ENCODE peak calls at places on chromosomes 1 and 21, in five cellular contexts. T is right cardiac atrium, Y is SJSA1, K is lower lobe of right lung, M is brain microvascular endothelial cell. G is an unnamed sample. For H3K27me3, the result is how much of the 10 kb centered on the place peaks cover.

GRCh38 chr1:28112388-28113311 is 24.2 kb upstream of the EYA3 start:
- DNase-seq in T (no peak), Y (peak), K (peak), M (peak), G (no peak)

GRCh38 chr1:159168043-159168442 is 3.4 kb upstream of the CADM3 start:
- DNase-seq in T (no peak), Y (no peak), K (no peak), M (no peak), G (no peak)

GRCh38 chr21:44043613-44044012 is 31.5 kb downstream of the TRAPPC10 start:
- DNase-seq in T (no peak), Y (no peak), K (no peak), M (no peak), G (no peak)

GRCh38 chr1:41955461-41956159 is 36.9 kb upstream of the HIVEP3 start:
- DNase-seq in T (no peak), Y (peak), K (no peak), M (peak), G (no peak)

GRCh38 chr1:108877324-108877812 is 583 bp downstream of the GPSM2 start:
- DNase-seq in T (no peak), Y (no peak), K (no peak), M (peak), G (no peak)

GRCh38 chr1:99808391-99809115 is 41.6 kb upstream of the AGL start:
- DNase-seq in T (no peak), Y (peak), K (no peak), M (peak), G (no peak)

GRCh38 chr1:179021873-179022272 is 3.8 kb upstream of the FAM20B start:
- DNase-seq in T (peak), Y (no peak), K (peak), M (peak), G (no peak)

GRCh38 chr1:13732971-13733667 is 33.1 kb downstream of the PRDM2 start:
- DNase-seq in T (peak), Y (no peak), K (no peak), M (no peak), G (peak)

GRCh38 chr21:36985761-36986594 is 19.5 kb upstream of the HLCS start:
- DNase-seq in T (no peak), Y (no peak), K (no peak), M (no peak), G (no peak)

GRCh38 chr1:92934395-92935378 is 26.6 kb downstream of the DIPK1A start:
- DNase-seq in T (peak), Y (peak), K (no peak), M (peak), G (no peak)

GRCh38 chr1:240099329-240099728 is 7.6 kb downstream of the FMN2 start:
- DNase-seq in T (no peak), Y (no peak), K (no peak), M (no peak), G (no peak)

GRCh38 chr1:41716188-41717130 is 202.3 kb downstream of the HIVEP3 start:
- DNase-seq in T (no peak), Y (no peak), K (no peak), M (no peak), G (no peak)

GRCh38 chr1:239387304-239388231 is 1.2 kb downstream of the CHRM3 start:
- DNase-seq in T (no peak), Y (no peak), K (peak), M (no peak), G (no peak)

GRCh38 chr21:33033094-33033951 is 7.6 kb downstream of the OLIG2 start:
- DNase-seq in T (no peak), Y (no peak), K (no peak), M (no peak), G (no peak)

GRCh38 chr1:208562021-208562950 is 318.1 kb upstream of the PLXNA2 start:
- DNase-seq in T (no peak), Y (no peak), K (no peak), M (no peak), G (no peak)

DNA sequence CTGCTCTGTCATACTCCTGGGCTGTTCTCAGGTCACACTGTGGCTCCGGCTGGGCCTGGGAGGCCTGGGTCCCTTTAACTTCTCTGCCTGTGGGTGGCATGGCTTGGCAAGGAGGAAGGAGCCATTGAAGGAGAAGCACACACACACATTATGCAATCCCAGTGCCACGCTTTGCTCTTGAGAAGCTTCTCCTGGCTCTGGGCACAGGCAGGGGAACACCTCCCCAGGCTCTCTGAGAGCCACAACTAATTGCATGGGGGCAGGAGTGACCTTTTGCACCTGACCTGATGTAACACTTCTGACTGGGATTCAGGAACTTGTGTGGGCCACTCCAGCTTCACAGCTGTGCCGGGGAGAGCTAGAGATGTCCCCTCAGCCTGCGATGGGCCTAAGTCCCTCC is 23.1 kb downstream of the LGR6 start:
- DNase-seq in T (no peak), Y (no peak), K (peak), M (no peak), G (no peak)
- H3K27me3 ChIP-seq in T (under half), Y (under half), K (half or more), M (half or more), G (under half)

GRCh38 chr1:156659994-156660751 is 17.0 kb downstream of the NES start:
- DNase-seq in T (peak), Y (peak), K (peak), M (peak), G (peak)

GRCh38 chr1:156658496-156658895 is 16.6 kb downstream of the BCAN start:
- DNase-seq in T (peak), Y (no peak), K (no peak), M (no peak), G (no peak)

GRCh38 chr1:156659672-156659993 is 17.6 kb downstream of the NES start:
- DNase-seq in T (no peak), Y (no peak), K (no peak), M (no peak), G (no peak)

GRCh38 chr1:156657971-156658319 is 16.0 kb downstream of the BCAN start:
- DNase-seq in T (no peak), Y (no peak), K (no peak), M (no peak), G (no peak)

DNA sequence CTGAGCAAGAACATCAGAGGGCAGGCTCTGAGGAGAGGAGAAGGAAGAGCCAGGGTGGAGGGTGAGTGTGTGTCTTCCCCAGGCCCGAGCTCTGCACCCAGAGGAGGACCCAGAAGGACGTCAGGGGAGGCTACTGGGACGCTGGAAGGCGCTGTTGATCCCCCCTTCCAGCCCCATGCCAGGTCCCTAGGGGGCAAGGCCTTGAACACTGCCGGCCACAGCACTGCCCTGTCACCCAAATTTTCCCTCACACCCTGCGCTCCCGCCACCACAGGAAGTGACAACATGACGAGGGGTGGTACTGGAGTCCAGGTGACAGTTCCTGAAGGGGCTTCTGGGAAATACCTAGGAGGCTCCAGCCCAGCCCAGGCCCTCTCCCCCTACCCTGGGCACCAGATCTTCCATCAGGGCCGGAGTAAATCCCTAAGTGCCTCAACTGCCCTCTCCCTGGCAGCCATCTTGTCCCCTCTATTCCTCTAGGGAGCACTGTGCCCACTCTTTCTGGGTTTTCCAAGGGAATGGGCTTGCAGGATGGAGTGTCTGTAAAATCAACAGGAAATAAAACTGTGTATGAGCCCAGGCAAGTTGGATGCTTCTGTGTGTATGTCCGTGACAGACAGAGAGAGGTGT is 17.1 kb downstream of the BCAN start:
- DNase-seq in T (no peak), Y (no peak), K (no peak), M (no peak), G (no peak)
- H3K27me3 ChIP-seq in T (under half), Y (under half), K (under half), M (under half), G (under half)

GRCh38 chr1:37620707-37621106 is 14.0 kb downstream of the RSPO1 start:
- DNase-seq in T (no peak), Y (no peak), K (no peak), M (no peak), G (no peak)

GRCh38 chr1:37621326-37621870 is 13.3 kb downstream of the RSPO1 start:
- DNase-seq in T (no peak), Y (no peak), K (no peak), M (no peak), G (no peak)

GRCh38 chr1:37628026-37628556 is 6.6 kb downstream of the RSPO1 start:
- DNase-seq in T (no peak), Y (no peak), K (no peak), M (no peak), G (no peak)

GRCh38 chr1:37616330-37616729 is 18.4 kb downstream of the RSPO1 start:
- DNase-seq in T (no peak), Y (no peak), K (no peak), M (no peak), G (no peak)

DNA sequence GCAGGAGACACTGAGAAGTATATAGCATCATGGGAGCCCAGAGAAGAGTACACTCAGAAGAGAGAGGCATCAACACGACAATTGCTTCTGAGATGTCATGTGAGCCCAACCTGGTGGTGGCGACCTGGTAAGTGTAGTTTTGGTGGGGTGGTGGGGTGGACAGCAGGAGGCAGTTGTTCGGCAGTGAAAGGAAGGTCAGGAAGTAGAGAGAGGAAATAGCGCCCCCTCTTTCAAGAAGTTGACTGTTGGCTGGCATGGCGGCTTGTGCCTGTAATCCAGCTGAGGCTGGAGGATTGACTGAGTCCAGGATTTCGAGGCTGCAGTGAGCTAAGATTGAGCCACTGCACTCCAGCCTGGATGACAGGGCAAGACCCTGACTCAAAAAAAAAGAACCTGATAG is 12.6 kb downstream of the RSPO1 start:
- DNase-seq in T (no peak), Y (no peak), K (no peak), M (no peak), G (no peak)
- H3K27me3 ChIP-seq in T (under half), Y (half or more), K (under half), M (under half), G (under half)

GRCh38 chr21:41313765-41314164 is 2.8 kb upstream of the FAM3B start:
- DNase-seq in T (no peak), Y (no peak), K (no peak), M (no peak), G (no peak)
- H3K27me3 ChIP-seq in T (under half), Y (under half), K (under half), M (under half), G (under half)

GRCh38 chr1:2019571-2020309 is 595 bp downstream of the GABRD start:
- DNase-seq in T (no peak), Y (no peak), K (no peak), M (no peak), G (no peak)
- H3K27me3 ChIP-seq in T (under half), Y (half or more), K (half or more), M (under half), G (under half)